ENCODE peak calls at places on chromosome 19, in seven cellular contexts. K is spleen, X is breast epithelium, Z is mucosa of descending colon, W is dorsolateral prefrontal cortex, F is choroid plexus epithelial cell, P is left ventricle myocardium inferior. S is an unnamed sample.

GRCh38 chr19:30626567-30626966 is 254.4 kb downstream of the ZNF536 start:
- DNase-seq in K (no peak), X (no peak), Z (no peak), W (no peak), F (no peak), P (no peak), S (no peak)

GRCh38 chr19:29813665-29814064 is 1.9 kb downstream of the CCNE1 start:
- DNase-seq in K (peak), X (no peak), Z (no peak), W (no peak), F (no peak), P (no peak), S (no peak)

GRCh38 chr19:29587518-29587986 is 18.5 kb upstream of the POP4 start:
- DNase-seq in K (no peak), X (peak), Z (no peak), W (no peak), F (no peak), P (no peak), S (peak)

GRCh38 chr19:35724560-35724959 is 6.8 kb downstream of the KMT2B start:
- DNase-seq in K (no peak), X (no peak), Z (no peak), W (no peak), F (no peak), P (no peak), S (no peak)

GRCh38 chr19:13154911-13155471 is 4.8 kb downstream of the IER2 start:
- DNase-seq in K (peak), X (peak), Z (peak), W (no peak), F (peak), P (peak), S (peak)

GRCh38 chr19:40658031-40658430 is 32.4 kb downstream of the NUMBL start:
- DNase-seq in K (no peak), X (no peak), Z (no peak), W (no peak), F (no peak), P (no peak), S (no peak)

GRCh38 chr19:29625316-29625715 is 19.2 kb downstream of the POP4 start:
- DNase-seq in K (peak), X (no peak), Z (no peak), W (no peak), F (no peak), P (no peak), S (no peak)

GRCh38 chr19:55146078-55146647 is 2.8 kb downstream of the TNNT1 start:
- DNase-seq in K (no peak), X (no peak), Z (no peak), W (no peak), F (no peak), P (no peak), S (peak)

DNA sequence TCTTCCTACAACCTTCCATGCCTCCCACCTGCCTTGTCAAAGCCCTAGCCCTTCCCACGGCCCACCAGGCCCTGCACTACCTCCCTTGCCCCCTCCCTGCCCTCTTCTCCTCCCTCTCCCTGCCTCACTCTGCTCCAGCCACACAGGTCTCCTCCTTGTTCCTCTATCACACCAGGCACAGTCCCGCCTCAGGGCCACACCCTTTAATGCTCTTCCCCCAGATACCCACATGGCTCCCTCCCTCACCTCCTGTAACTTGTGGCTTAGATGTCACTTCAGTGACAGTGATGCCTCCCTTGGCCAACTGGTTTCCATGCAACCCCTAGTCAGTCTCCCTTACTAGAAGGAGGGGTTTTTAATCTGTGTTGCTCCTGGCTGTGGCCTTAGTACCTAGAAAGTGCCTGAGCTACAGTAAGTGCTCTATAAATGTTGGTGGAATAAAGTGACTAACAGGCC is 1.3 kb downstream of the SIRT6 start:
- DNase-seq in K (no peak), X (no peak), Z (no peak), W (no peak), F (no peak), P (no peak), S (no peak)
- TF ChIP-seq CTCF in K (no peak), X (no peak), Z (no peak), W (no peak), F (no peak), P (no peak), S (no peak)

GRCh38 chr19:57167385-57167784 is at the start of gene DUXA:
- DNase-seq in K (no peak), X (no peak), Z (no peak), W (no peak), F (no peak), P (no peak), S (no peak)

GRCh38 chr19:57165846-57166245 is 1.4 kb downstream of the DUXA start:
- DNase-seq in K (no peak), X (no peak), Z (no peak), W (no peak), F (no peak), P (no peak), S (no peak)

DNA sequence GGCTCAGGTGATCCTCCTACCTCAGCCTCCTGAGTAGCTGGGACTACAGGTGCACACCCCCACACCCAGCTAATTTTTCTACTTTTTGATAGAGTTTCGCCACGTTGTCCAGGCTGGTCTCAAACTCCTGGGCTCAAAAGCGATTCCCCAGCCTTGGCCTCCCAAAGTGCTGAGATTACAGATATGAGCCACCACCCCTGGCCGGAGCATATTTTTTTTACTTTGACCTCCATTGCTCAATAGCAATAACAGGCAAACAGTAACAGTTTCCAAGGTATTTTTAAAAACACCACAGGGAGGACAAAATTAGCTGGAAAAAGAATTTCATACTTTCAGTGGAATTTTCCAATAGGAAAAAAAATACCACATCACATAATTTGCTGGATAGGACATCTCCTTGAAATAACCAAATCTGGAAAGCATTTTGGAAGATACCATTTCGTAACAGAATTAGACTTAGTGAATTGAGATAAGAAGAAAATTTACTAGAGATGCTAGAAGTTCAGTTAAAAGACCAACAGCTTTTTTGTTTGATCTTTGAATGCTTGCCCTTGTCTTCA is 5.2 kb downstream of the DUXA start:
- DNase-seq in K (no peak), X (no peak), Z (no peak), W (no peak), F (no peak), P (no peak), S (no peak)
- TF ChIP-seq CTCF in K (no peak), X (no peak), Z (no peak), W (no peak), F (no peak), P (no peak), S (no peak)

GRCh38 chr19:1285737-1286360 is at the start of gene EFNA2:
- DNase-seq in K (no peak), X (no peak), Z (no peak), W (no peak), F (no peak), P (no peak), S (no peak)
- TF ChIP-seq CTCF in K (no peak), X (no peak), Z (no peak), W (no peak), F (no peak), P (no peak), S (no peak)

DNA sequence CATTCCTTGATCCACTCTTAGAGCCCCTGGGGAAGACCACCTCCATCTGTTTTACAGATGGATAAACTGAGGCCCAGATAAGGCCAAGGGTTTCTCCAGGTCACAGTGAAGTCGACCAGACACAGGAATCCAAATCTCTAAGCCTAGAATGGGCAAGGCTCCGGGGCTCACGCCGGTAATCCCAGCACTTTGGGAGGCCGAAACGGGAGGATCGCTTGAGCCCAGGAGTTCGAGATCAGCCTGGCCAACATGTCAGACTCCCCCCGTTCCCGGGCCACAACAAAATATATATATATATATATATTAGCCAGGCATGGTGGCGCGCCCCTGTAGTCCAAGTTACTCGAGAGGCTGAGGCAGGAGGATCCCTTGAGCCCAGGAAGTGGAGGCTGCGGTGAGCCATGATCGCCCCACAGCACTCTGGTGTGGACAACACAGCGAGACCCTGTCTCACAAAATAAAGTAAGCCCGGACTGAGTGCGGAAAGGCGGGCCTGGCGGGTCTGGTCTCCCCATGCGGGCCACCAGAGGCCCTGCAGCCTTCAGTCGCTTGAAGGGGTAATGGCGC is 615 bp upstream of the RPL13A start:
- DNase-seq in K (peak), X (no peak), Z (no peak), W (no peak), F (no peak), P (no peak), S (no peak)
- TF ChIP-seq CTCF in K (no peak), X (no peak), Z (no peak), W (no peak), F (no peak), P (peak), S (no peak)

DNA sequence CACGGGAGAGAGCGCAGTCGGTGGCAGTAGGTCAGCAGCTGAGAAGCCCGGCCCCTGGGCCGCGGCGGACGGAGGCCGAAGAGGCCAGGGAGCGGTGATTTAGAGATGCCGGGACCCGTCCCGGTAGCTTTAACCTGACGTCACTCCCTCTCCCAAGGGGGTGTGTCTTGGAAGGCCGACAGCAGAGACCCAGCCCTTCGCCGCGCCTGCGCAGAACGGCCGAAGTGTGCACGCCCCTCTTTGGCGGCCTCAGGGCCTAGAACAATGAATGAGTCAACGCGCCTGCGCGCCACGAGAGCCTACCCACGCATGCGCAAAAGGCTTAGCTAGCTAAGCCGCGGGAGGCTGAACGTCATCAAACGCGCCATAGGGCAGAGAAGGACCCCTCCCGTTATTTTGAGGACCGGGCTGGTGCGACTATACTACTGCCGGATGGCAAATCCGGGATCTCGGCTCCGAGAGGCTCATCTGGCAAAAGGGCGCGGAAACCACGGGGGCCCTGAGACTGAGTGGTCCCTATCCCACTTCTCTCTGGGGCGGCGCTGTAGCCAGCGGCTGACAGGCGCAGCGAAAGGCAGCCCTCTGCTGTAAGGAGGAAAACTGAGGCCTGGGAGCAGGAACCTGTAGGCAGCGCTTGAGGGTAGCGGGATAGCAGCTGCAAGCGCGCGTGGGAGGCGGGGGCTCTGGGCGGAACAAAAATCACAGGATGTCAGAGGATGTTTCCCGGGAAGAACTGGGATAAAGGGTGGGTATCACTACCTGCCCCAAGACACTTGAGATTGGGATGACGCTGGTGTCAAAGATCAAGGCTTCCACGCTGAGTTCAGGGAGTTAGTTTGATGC is at the start of the genes IRGQ and ZNF576:
- DNase-seq in K (peak), X (peak), Z (peak), W (peak), F (peak), P (peak), S (peak)
- TF ChIP-seq CTCF in K (no peak), X (no peak), Z (peak), W (peak), F (peak), P (no peak), S (no peak)

GRCh38 chr19:57056972-57057371 is 62.8 kb upstream of the USP29 start:
- DNase-seq in K (no peak), X (no peak), Z (no peak), W (no peak), F (peak), P (peak), S (no peak)
- TF ChIP-seq CTCF in K (no peak), X (no peak), Z (no peak), W (no peak), F (no peak), P (no peak), S (no peak)

GRCh38 chr19:2739602-2740313 is at the start of gene SLC39A3:
- DNase-seq in K (peak), X (peak), Z (peak), W (peak), F (peak), P (peak), S (peak)
- TF ChIP-seq CTCF in K (peak), X (peak), Z (no peak), W (peak), F (peak), P (peak), S (peak)

DNA sequence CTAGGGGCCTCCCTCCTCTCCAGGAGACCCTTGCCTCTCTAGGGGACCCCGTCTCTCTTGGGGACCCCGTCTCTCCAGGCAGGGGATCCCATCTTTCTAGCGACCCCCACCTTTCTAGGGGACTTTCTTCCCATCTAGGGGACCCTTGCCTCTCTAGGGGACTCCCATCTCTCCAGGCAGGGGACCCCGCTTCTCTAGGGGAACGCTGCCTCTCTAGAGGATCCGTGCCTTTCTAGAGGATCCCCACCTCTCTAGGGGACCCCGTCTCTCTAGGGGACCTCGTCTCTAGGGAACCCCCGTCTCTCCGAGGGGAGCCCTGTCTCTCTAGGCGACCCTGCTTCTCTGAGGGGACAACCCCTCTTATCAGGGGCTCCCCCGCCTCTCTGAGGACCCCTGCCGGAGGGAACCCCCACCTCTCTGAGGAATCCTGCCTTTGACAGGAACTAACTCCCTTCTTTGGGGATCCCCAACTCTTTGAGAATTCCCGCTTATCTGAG is 19.1 kb upstream of the GATAD2A start:
- DNase-seq in K (peak), X (no peak), Z (peak), W (no peak), F (no peak), P (no peak), S (no peak)
- TF ChIP-seq CTCF in K (no peak), X (no peak), Z (no peak), W (no peak), F (peak), P (no peak), S (peak)

S was measured in GM10248.